ENCODE peak calls at places on chromosome 7, in eight cellular contexts. C is Peyer's patch, S is mesenchymal stem cell, R is spleen, K is transverse colon, A is colonic mucosa, N is pancreas, L is cardiac muscle cell. U is an unnamed sample. For H3K9me3 and H3K4me1, the result is how much of the 10 kb centered on the place peaks cover.

GRCh38 chr7:24828871-24829661 is 71.8 kb upstream of the GSDME start:
- DNase-seq in C (no peak), S (peak), R (no peak), K (no peak), A (no peak), N (no peak), L (peak), U (peak)

GRCh38 chr7:100465702-100466311 is 1.7 kb upstream of the SPACDR start:
- DNase-seq in C (no peak), S (peak), R (peak), K (peak), A (peak), N (peak), L (peak), U (peak)

GRCh38 chr7:75980865-75981449 is 13.4 kb downstream of the TMEM120A start:
- DNase-seq in C (no peak), S (no peak), R (peak), K (no peak), A (no peak), N (peak), L (no peak), U (no peak)

GRCh38 chr7:117731455-117731854 is 141.8 kb downstream of the CTTNBP2 start:
- DNase-seq in C (no peak), S (peak), R (no peak), K (no peak), A (no peak), N (no peak), L (no peak), U (no peak)

GRCh38 chr7:157464111-157464970 is 127.5 kb downstream of the DNAJB6 start:
- DNase-seq in C (no peak), S (no peak), R (peak), K (no peak), A (no peak), N (no peak), L (no peak), U (no peak)

GRCh38 chr7:2970907-2971306 is 72.8 kb downstream of the CARD11 start:
- DNase-seq in C (no peak), S (no peak), R (no peak), K (no peak), A (no peak), N (no peak), L (no peak), U (no peak)

GRCh38 chr7:126723966-126724544 is 528.7 kb downstream of the GRM8 start:
- DNase-seq in C (no peak), S (no peak), R (no peak), K (no peak), A (no peak), N (no peak), L (no peak), U (no peak)

GRCh38 chr7:50068026-50068425 is 25.0 kb downstream of the ZPBP start:
- DNase-seq in C (no peak), S (no peak), R (no peak), K (peak), A (peak), N (no peak), L (peak), U (peak)

GRCh38 chr7:79495544-79496272 is 42.2 kb upstream of the MAGI2 start:
- DNase-seq in C (no peak), S (peak), R (no peak), K (no peak), A (no peak), N (no peak), L (peak), U (no peak)

GRCh38 chr7:28423919-28424514 is 11.7 kb downstream of the CREB5 start:
- DNase-seq in C (no peak), S (no peak), R (no peak), K (no peak), A (no peak), N (no peak), L (no peak), U (no peak)

GRCh38 chr7:7201583-7202374 is 19.4 kb downstream of the C1GALT1 start:
- DNase-seq in C (no peak), S (no peak), R (peak), K (peak), A (peak), N (no peak), L (no peak), U (peak)

GRCh38 chr7:105337529-105337928 is 51.2 kb downstream of the SRPK2 start:
- DNase-seq in C (no peak), S (no peak), R (no peak), K (no peak), A (no peak), N (no peak), L (no peak), U (no peak)

GRCh38 chr7:114922151-114922651 is 307 bp downstream of the MDFIC start:
- DNase-seq in C (peak), S (peak), R (peak), K (peak), A (peak), N (peak), L (peak), U (peak)

GRCh38 chr7:142248-142955 is 50.0 kb upstream of the FAM20C start:
- DNase-seq in C (peak), S (no peak), R (no peak), K (peak), A (peak), N (peak), L (peak), U (peak)

GRCh38 chr7:7536396-7537019 is 835 bp upstream of the COL28A1 start:
- DNase-seq in C (no peak), S (no peak), R (no peak), K (no peak), A (no peak), N (no peak), L (no peak), U (no peak)

GRCh38 chr7:119377-120163 is 72.8 kb upstream of the FAM20C start:
- DNase-seq in C (peak), S (peak), R (no peak), K (peak), A (peak), N (no peak), L (no peak), U (no peak)

GRCh38 chr7:2261611-2262010 is 19.6 kb downstream of the NUDT1 start:
- DNase-seq in C (no peak), S (no peak), R (peak), K (no peak), A (no peak), N (no peak), L (no peak), U (no peak)

GRCh38 chr7:143382126-143382790 is 1.1 kb downstream of the ZYX start:
- DNase-seq in C (no peak), S (no peak), R (no peak), K (no peak), A (no peak), N (no peak), L (peak), U (no peak)

GRCh38 chr7:23357190-23358093 is 58.3 kb downstream of the MALSU1 start:
- DNase-seq in C (no peak), S (peak), R (no peak), K (no peak), A (no peak), N (no peak), L (peak), U (peak)

GRCh38 chr7:154789404-154789803 is 213.5 kb downstream of the PAXIP1 start:
- DNase-seq in C (no peak), S (no peak), R (no peak), K (no peak), A (no peak), N (no peak), L (no peak), U (no peak)

GRCh38 chr7:1415389-1415990 is 43.8 kb downstream of the MICALL2 start:
- DNase-seq in C (no peak), S (no peak), R (no peak), K (no peak), A (no peak), N (no peak), L (no peak), U (no peak)

GRCh38 chr7:2477447-2478386 is 1.5 kb upstream of the GRIFIN start:
- DNase-seq in C (peak), S (peak), R (peak), K (peak), A (peak), N (peak), L (peak), U (peak)

GRCh38 chr7:92797693-92798092 is 38.7 kb downstream of the CDK6 start:
- DNase-seq in C (no peak), S (peak), R (no peak), K (no peak), A (no peak), N (no peak), L (peak), U (no peak)
- H3K27ac ChIP-seq in C (no peak), S (peak), R (no peak), K (no peak), A (no peak), N (peak), L (peak), U (no peak)

GRCh38 chr7:149564340-149565095 is 66.9 kb upstream of the ZNF746 start:
- DNase-seq in C (no peak), S (no peak), R (no peak), K (no peak), A (peak), N (no peak), L (no peak), U (no peak)

GRCh38 chr7:149568218-149568617 is 70.6 kb upstream of the ZNF746 start:
- DNase-seq in C (no peak), S (no peak), R (no peak), K (no peak), A (no peak), N (no peak), L (no peak), U (no peak)

GRCh38 chr7:149566103-149566502 is 68.5 kb upstream of the ZNF746 start:
- DNase-seq in C (no peak), S (no peak), R (no peak), K (no peak), A (no peak), N (no peak), L (no peak), U (no peak)

GRCh38 chr7:149562602-149563001 is 65.0 kb upstream of the ZNF746 start:
- DNase-seq in C (no peak), S (peak), R (no peak), K (no peak), A (no peak), N (no peak), L (peak), U (no peak)

GRCh38 chr7:149565096-149565382 is 67.4 kb upstream of the ZNF746 start:
- DNase-seq in C (no peak), S (no peak), R (no peak), K (no peak), A (no peak), N (no peak), L (no peak), U (no peak)
- H3K9me3 ChIP-seq in C (under half), S (under half), R (under half), K (under half), A (under half), N (under half), L (under half), U (under half)

DNA sequence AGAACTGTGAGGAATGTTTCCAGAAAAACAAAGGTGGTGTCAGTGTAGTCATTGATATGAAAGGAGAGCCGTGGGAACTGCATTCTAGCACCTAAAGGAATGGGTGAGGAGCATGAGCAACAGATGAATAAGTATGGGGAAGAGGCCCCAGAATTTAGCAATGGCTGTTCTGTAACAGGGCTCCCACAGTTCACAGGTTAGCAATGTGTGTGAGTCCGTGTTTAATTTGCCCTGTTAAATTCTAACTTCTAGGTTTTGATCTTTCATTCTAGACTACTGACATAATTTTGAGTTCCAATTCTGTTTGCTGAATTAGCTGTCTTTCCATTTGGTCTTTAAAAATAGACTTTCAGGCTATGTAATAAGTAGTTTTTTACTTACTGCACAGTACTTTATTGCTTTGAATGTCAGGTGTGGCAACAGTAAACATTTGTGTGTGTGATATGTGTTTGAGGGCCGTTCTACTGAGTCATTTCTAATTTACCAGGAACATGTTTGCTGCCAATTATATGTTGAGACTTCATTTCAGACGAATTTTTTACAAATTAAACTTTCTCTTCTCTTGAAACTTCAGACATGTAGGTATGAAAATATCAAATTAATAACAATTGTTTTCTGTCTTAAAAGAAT is 8.8 kb downstream of the STK17A start:
- DNase-seq in C (no peak), S (peak), R (no peak), K (no peak), A (no peak), N (no peak), L (no peak), U (peak)
- H3K4me1 ChIP-seq in C (under half), S (under half), R (half or more), K (under half), A (under half), N (under half), L (under half), U (under half)

DNA sequence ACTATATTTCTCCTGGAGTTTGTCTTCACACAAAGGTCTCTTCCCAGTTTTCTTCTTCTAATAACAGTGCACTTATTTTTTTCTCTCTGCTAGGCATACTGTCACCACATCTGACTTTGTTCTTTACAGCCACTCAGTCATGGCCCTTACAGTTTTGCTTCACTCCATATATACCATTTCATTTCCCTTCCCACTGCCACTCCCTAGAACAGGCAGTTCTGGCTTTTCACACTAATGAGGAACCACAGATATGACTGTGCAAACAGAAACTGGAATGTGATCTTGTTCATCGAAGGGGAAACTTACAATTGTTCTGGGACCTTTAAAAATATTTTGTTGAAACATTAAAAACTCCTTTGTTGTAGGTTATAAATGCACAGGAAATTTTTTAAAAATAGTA is 67.3 kb downstream of the EPDR1 start:
- DNase-seq in C (no peak), S (no peak), R (no peak), K (peak), A (peak), N (no peak), L (peak), U (peak)
- H3K27ac ChIP-seq in C (peak), S (no peak), R (peak), K (peak), A (peak), N (peak), L (no peak), U (peak)

GRCh38 chr7:149701495-149702240 is 71.7 kb downstream of the ZNF467 start:
- DNase-seq in C (no peak), S (no peak), R (peak), K (no peak), A (no peak), N (no peak), L (no peak), U (no peak)

GRCh38 chr7:149707448-149707886 is 65.9 kb downstream of the ZNF467 start:
- DNase-seq in C (no peak), S (no peak), R (no peak), K (no peak), A (no peak), N (no peak), L (peak), U (no peak)

GRCh38 chr7:149704507-149704906 is 68.9 kb downstream of the ZNF467 start:
- DNase-seq in C (no peak), S (no peak), R (no peak), K (no peak), A (no peak), N (no peak), L (peak), U (no peak)

GRCh38 chr7:149708026-149708425 is 65.4 kb downstream of the ZNF467 start:
- DNase-seq in C (no peak), S (no peak), R (peak), K (no peak), A (no peak), N (no peak), L (no peak), U (no peak)

DNA sequence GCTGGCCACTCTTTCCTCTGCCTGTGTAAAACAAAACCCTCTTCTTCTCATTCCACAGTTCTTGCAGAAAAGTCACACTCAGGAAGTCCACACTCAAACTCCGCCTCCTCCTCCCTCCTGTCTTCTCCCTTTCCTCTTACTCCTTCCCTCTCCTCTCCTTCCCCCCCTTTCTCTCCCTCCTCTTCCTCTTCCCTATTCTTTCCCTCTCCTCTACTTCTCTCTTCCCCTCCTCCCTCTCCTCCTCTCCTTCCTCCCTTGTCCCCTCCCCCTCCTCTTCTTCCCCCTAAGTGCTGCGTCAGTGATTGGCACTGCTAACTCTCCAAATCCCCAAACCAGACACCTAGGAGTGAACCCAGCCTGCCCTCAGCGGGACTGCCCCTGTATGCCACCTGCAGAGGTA is 67.0 kb downstream of the ZNF467 start:
- DNase-seq in C (no peak), S (no peak), R (peak), K (no peak), A (no peak), N (no peak), L (no peak), U (no peak)
- H3K9me3 ChIP-seq in C (under half), S (under half), R (under half), K (under half), A (under half), N (under half), L (under half), U (under half)

DNA sequence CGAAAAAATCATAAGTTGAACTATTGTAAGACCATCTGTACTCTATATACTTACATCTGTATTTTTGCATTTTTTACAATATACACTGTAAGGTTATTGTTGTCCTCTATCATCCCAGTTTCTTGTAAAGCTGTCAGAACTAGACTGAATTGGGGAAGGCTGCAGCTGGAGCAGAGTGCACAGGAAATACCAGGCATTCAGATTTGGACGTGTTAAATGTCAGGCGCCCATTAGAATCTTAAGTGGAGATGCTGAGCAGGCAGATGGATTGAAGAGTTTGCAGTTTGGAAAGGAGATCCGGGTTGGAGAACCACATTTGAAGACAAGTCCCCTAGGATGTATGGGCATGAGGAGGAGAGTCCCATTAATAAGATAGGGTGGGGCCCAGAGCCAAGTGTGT is 40.4 kb downstream of the MTURN start:
- DNase-seq in C (no peak), S (no peak), R (no peak), K (no peak), A (no peak), N (no peak), L (peak), U (no peak)
- H3K4me1 ChIP-seq in C (under half), S (under half), R (half or more), K (under half), A (under half), N (under half), L (under half), U (under half)

DNA sequence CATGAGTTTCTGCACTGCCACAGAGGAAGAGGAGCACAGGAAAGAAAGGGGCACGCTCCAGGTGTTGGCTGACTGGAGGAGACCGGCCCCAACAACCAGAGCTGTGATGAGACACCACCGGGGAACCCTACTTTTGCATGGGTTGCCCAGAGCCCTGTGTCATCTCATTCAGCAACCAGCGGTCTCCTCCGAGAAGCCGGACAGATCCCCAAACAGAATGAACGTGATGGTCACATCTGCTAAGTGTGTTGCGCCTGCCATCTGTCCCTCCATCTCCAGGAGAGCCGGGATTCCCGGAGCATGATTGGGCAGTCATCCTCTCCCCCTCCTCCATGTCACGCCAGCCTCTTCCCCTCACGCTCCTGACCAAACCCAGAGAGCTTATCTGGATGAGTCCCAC is 22.9 kb downstream of the PARP12 start:
- DNase-seq in C (no peak), S (no peak), R (no peak), K (no peak), A (no peak), N (no peak), L (no peak), U (no peak)
- H3K27ac ChIP-seq in C (no peak), S (no peak), R (no peak), K (no peak), A (no peak), N (no peak), L (no peak), U (no peak)

DNA sequence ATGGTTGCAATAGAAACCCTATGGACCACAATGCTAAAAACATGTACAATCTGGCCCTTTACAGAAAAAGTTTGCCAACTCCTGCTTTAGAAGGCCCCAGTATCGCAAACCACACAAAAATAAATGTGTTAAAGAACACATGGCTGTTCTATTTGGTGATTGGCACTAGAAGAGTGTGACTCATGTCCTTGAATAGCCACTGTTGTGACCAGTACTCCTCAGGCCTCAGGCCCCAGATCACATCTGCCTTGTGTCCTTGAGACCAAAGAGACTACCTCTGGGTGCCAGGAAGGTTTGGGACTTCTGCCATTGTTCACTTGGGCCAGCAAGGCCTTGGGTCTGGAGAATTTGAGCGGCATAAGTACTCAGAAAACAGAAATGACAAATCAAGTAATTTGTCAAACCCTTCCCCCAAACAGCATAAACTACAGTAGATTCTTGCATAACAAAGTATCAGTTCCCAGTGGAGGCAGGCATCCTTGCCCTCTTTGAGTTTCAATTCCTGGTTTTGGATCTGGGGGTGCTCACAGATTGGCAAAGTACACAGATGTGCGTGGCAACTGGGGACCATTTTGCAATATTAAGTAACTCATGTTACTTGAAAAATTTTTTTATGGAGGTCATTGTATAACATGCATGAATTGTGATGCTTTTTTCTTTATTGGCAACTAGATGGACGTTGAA is 50.2 kb downstream of the MTURN start:
- DNase-seq in C (no peak), S (no peak), R (no peak), K (no peak), A (no peak), N (peak), L (no peak), U (no peak)
- H3K9me3 ChIP-seq in C (under half), S (under half), R (under half), K (under half), A (under half), N (under half), L (under half), U (under half)